ENCODE peak calls at places on chromosomes 3 and 15, in five cellular contexts. M, E, I, U and R are unnamed samples.

GRCh38 chr3:30964612-30965011 is 70.2 kb upstream of the GADL1 start:
- DNase-seq in M (no peak), E (no peak), I (no peak), U (no peak), R (no peak)

GRCh38 chr3:177610677-177611654 is 413.7 kb upstream of the TBL1XR1 start:
- DNase-seq in M (no peak), E (no peak), I (no peak), U (no peak), R (no peak)

GRCh38 chr15:22866066-22866465 is 27.6 kb downstream of the NIPA2 start:
- DNase-seq in M (no peak), E (no peak), I (no peak), U (no peak), R (no peak)

GRCh38 chr3:151431940-151432339 is 28.9 kb downstream of the IGSF10 start:
- DNase-seq in M (no peak), E (no peak), I (no peak), U (peak; percentile 82), R (no peak)

GRCh38 chr3:170776887-170777551 is 93.0 kb downstream of the RPL22L1 start:
- DNase-seq in M (no peak), E (no peak), I (no peak), U (no peak), R (no peak)

GRCh38 chr15:90774731-90775521 is 57.8 kb downstream of the BLM start:
- DNase-seq in M (peak; percentile 66), E (no peak), I (no peak), U (peak; percentile 74), R (no peak)

GRCh38 chr3:11118181-11118682 is 36.1 kb upstream of the HRH1 start:
- DNase-seq in M (peak; percentile 74), E (no peak), I (no peak), U (no peak), R (no peak)

GRCh38 chr3:185297867-185298266 is 44.0 kb upstream of the EHHADH start:
- DNase-seq in M (no peak), E (no peak), I (no peak), U (no peak), R (no peak)